ENCODE peak calls at places on chromosomes 1 and 21, in ten cellular contexts. V is cardiac fibroblast, W is lower lobe of right lung, D is colonic mucosa, H is RWPE1, X is GM12865, U is tibial artery, J is GM06990, F is mammary epithelial cell, Q is keratinocyte. S is an unnamed sample.

GRCh38 chr1:46489169-46489637 is 433 bp upstream of the DMBX1 start:
- DNase-seq in U (no peak), Q (no peak), H (no peak), V (no peak), J (no peak), X (no peak), F (peak; percentile 12), W (no peak), D (no peak), S (peak; percentile 85)

GRCh38 chr1:53182111-53182593 is 14.5 kb upstream of the CPT2 start:
- DNase-seq in H (peak; percentile 78), U (peak; percentile 85), X (peak; percentile 88), W (peak; percentile 90), V (peak; percentile 90), Q (peak; percentile 40), J (no peak), D (peak; percentile 92), F (peak; percentile 51), S (no peak)

GRCh38 chr21:40056031-40056430 is 188.8 kb downstream of the PCP4 start:
- DNase-seq in W (no peak), J (no peak), F (no peak), U (no peak), X (no peak), Q (no peak), D (no peak), V (no peak), H (no peak), S (no peak)

GRCh38 chr1:33256701-33257387 is 552 bp downstream of the ZNF362 start:
- DNase-seq in H (peak; percentile 73), U (peak; percentile 57), V (peak; percentile 85), J (peak; percentile 77), X (peak; percentile 75), W (peak; percentile 82), D (peak; percentile 79), Q (no peak), F (peak; percentile 66), S (no peak)

GRCh38 chr21:34031835-34032370 is 41.5 kb upstream of the MRPS6 start:
- DNase-seq in V (no peak), F (no peak), U (no peak), X (peak; percentile 65), H (no peak), Q (no peak), D (peak; percentile 59), J (no peak), W (no peak), S (no peak)

GRCh38 chr1:6239950-6240768 is 3.8 kb upstream of the HES3 start:
- DNase-seq in X (no peak), D (no peak), V (peak; percentile 55), W (no peak), F (no peak), J (no peak), U (no peak), H (no peak), Q (no peak), S (no peak)

GRCh38 chr1:207245124-207245523 is 76.4 kb upstream of the CD55 start:
- DNase-seq in F (no peak), D (no peak), J (no peak), U (no peak), V (no peak), W (no peak), H (no peak), X (no peak), Q (no peak), S (no peak)

GRCh38 chr1:28927442-28928305 is 13.3 kb downstream of the EPB41 start:
- DNase-seq in X (peak; percentile 38), H (no peak), F (no peak), W (no peak), Q (no peak), D (no peak), J (no peak), U (no peak), V (peak; percentile 15), S (no peak)

GRCh38 chr1:233340031-233340555 is 12.6 kb downstream of the MAP3K21 start:
- DNase-seq in V (no peak), W (no peak), D (no peak), Q (no peak), U (no peak), F (no peak), H (no peak), X (no peak), J (no peak), S (no peak)

GRCh38 chr1:36339615-36340014 is 16.2 kb upstream of the EVA1B start:
- DNase-seq in W (no peak), D (no peak), Q (no peak), J (no peak), F (no peak), U (no peak), V (no peak), H (no peak), X (no peak), S (no peak)

GRCh38 chr1:66764994-66765578 is 12.8 kb downstream of the DYNLT5 start:
- DNase-seq in Q (peak; percentile 0), W (no peak), X (peak; percentile 75), J (no peak), H (peak; percentile 36), D (peak; percentile 59), U (peak; percentile 48), F (peak; percentile 25), V (peak; percentile 80), S (no peak)

GRCh38 chr1:93690921-93691789 is 9.5 kb upstream of the BCAR3 start:
- DNase-seq in V (no peak), F (no peak), U (no peak), H (no peak), Q (no peak), X (no peak), J (no peak), D (peak; percentile 43), W (no peak), S (no peak)

GRCh38 chr1:56370513-56370912 is 208.8 kb downstream of the PLPP3 start:
- DNase-seq in Q (no peak), U (no peak), X (no peak), V (no peak), W (no peak), F (no peak), J (no peak), H (no peak), D (no peak), S (no peak)

GRCh38 chr1:201696217-201696761 is 132.7 kb upstream of the IPO9 start:
- DNase-seq in W (no peak), V (peak; percentile 94), D (no peak), U (peak; percentile 90), F (peak; percentile 76), J (no peak), H (peak; percentile 88), Q (no peak), X (no peak), S (no peak)

GRCh38 chr1:213284626-213285025 is 233.6 kb downstream of the RPS6KC1 start:
- DNase-seq in U (no peak), H (no peak), V (peak; percentile 61), D (no peak), F (no peak), W (no peak), X (no peak), Q (no peak), J (no peak), S (no peak)

GRCh38 chr1:82483146-82483545 is 682.4 kb downstream of the ADGRL2 start:
- DNase-seq in W (no peak), X (no peak), U (no peak), J (no peak), V (no peak), D (no peak), F (no peak), H (no peak), Q (no peak), S (no peak)

GRCh38 chr1:26787706-26788514 is at the start of gene PIGV:
- DNase-seq in W (peak; percentile 91), F (peak; percentile 78), V (peak; percentile 86), D (peak; percentile 87), U (peak; percentile 82), J (peak; percentile 93), H (peak; percentile 92), Q (no peak), X (peak; percentile 91), S (peak; percentile 96)
- TF ChIP-seq CTCF in W (peak; percentile 22), F (peak; percentile 12), V (no peak), D (no peak), U (peak; percentile 30), J (no peak), H (no peak), Q (no peak), X (no peak), S (peak; percentile 20)

GRCh38 chr1:37919277-37919676 is 27.6 kb downstream of the INPP5B start:
- DNase-seq in J (no peak), U (no peak), X (peak; percentile 66), Q (no peak), F (peak; percentile 7), V (peak; percentile 59), W (no peak), H (no peak), D (no peak), S (no peak)
- TF ChIP-seq CTCF in J (peak; percentile 73), U (no peak), X (peak; percentile 58), Q (peak; percentile 64), F (peak; percentile 47), V (peak; percentile 61), W (no peak), H (no peak), D (no peak), S (peak; percentile 66)

DNA sequence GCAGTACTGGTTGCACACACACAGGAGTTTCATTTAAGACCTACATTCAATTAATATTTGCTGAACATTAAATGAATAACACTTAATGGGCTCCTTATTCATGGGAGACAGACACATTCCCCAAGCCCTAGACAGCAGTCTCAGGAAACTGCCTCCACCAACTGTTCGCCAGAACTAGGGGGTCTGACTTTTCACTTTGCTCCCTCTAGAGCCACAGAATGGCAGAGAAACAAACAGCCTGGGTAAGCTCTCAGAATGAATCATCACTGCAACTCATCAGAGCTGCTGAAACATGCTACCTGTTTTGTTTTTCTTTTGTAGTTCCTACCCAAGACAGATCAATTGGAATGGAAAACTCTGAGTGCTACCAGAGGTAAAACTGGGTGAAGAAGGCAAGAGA is 31.7 kb downstream of the ELK4 start:
- DNase-seq in H (peak; percentile 75), Q (no peak), J (no peak), D (no peak), W (no peak), X (peak; percentile 69), F (peak; percentile 77), V (peak; percentile 70), U (no peak), S (no peak)
- TF ChIP-seq CTCF in H (no peak), Q (peak; percentile 27), J (peak; percentile 28), D (no peak), W (no peak), X (no peak), F (peak; percentile 50), V (peak; percentile 41), U (no peak), S (peak; percentile 45)

DNA sequence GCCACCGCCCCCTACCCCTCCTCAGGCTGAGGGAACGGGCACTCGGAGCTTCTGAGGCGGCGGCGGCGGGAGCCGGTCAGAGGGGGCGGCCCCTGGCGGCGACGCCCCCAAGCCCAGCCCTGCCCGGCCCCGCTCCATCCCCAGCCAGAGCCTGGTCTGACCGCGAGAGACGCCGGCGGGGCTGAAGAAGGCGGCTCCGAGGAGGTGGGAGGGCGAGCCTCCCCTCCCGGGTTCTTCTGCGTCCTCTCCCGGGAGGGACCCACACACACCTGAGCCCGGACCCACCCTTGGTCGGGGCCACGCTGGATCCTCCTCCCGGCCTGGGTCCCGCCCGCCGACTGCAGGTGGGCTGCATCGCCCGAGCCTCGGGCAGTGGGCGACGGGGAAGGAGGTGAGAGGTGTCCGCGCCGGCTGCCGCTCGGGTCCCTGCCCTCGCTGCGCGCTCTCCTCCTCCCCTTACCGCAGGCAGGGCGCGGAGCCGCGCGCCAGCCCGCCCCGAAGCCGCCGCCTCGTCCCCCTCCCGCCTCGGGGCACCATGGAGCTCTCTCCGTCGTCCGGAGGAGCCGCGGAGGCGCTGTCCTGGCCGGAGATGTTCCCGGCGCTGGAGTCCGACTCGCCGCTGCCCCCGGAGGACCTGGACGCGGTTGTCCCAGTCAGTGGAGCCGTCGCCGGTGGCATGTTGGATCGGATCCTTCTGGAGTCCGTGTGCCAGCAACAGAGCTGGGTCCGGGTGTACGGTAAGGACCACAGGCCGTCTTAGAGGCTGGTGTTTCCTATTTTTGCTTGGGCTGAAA is at the start of gene RASAL2:
- DNase-seq in X (peak; percentile 6), J (peak; percentile 44), W (peak; percentile 77), Q (no peak), F (peak; percentile 67), V (peak; percentile 67), U (peak; percentile 58), D (peak; percentile 57), H (peak; percentile 66), S (peak; percentile 96)
- TF ChIP-seq CTCF in X (no peak), J (no peak), W (peak; percentile 16), Q (peak; percentile 9), F (peak; percentile 41), V (peak; percentile 28), U (no peak), D (no peak), H (peak; percentile 42), S (peak; percentile 57)